ENCODE peak calls at places on chromosome 15, in eight cellular contexts. B is tibial nerve, N is A549, T is nephron progenitor cell, S is BJ, I is HFF-Myc, L is cardiac fibroblast, R is heart right ventricle. M is an unnamed sample.

GRCh38 chr15:40243126-40243810 is 4.4 kb downstream of the PAK6 start:
- DNase-seq in R (no peak), L (no peak), S (no peak), T (no peak), B (no peak), N (no peak), I (no peak), M (no peak)

GRCh38 chr15:77507151-77507847 is 86.6 kb downstream of the HMG20A start:
- DNase-seq in S (no peak), L (peak; percentile 81), I (no peak), R (peak; percentile 73), N (no peak), T (no peak), B (peak; percentile 45), M (peak; percentile 87)

GRCh38 chr15:101070502-101071273 is 151.5 kb downstream of the LRRK1 start:
- DNase-seq in I (peak; percentile 45), L (peak; percentile 92), S (peak; percentile 69), N (no peak), T (no peak), R (no peak), B (no peak), M (peak; percentile 33)

GRCh38 chr15:25175033-25175788 is 220.4 kb downstream of the SNRPN start:
- DNase-seq in S (no peak), B (no peak), T (no peak), R (no peak), N (no peak), I (no peak), L (no peak), M (no peak)

GRCh38 chr15:57527382-57528091 is 64.2 kb upstream of the MYZAP start:
- DNase-seq in I (peak; percentile 64), N (peak; percentile 89), T (peak; percentile 49), R (peak; percentile 58), B (peak; percentile 32), S (no peak), L (peak; percentile 96), M (peak; percentile 51)

GRCh38 chr15:69595009-69595825 is 142.6 kb downstream of the RPLP1 start:
- DNase-seq in L (no peak), B (peak; percentile 49), N (peak; percentile 56), I (no peak), S (no peak), T (peak; percentile 64), R (peak; percentile 78), M (peak; percentile 43)

GRCh38 chr15:98955331-98955730 is 52.3 kb downstream of the PGPEP1L start:
- DNase-seq in B (peak; percentile 49), S (no peak), T (no peak), N (no peak), I (no peak), R (peak; percentile 60), L (no peak), M (no peak)

GRCh38 chr15:66936115-66936863 is 129.1 kb upstream of the SMAD3 start:
- DNase-seq in T (no peak), R (peak; percentile 48), N (no peak), S (peak; percentile 35), B (no peak), I (peak; percentile 81), L (peak; percentile 35), M (no peak)

GRCh38 chr15:70252056-70252935 is 154.6 kb upstream of the TLE3 start:
- DNase-seq in I (no peak), S (no peak), T (no peak), R (no peak), L (no peak), B (no peak), N (no peak), M (no peak)

GRCh38 chr15:35206060-35206675 is 121.1 kb upstream of the NANOGP8 start:
- DNase-seq in B (no peak), R (no peak), L (peak; percentile 57), S (no peak), N (peak; percentile 55), T (no peak), I (peak; percentile 21), M (no peak)
- TF ChIP-seq CTCF in B (no peak), R (no peak), L (peak; percentile 63), S (peak; percentile 41), N (peak; percentile 38), T (peak; percentile 43), I (peak; percentile 67), M (no peak)

DNA sequence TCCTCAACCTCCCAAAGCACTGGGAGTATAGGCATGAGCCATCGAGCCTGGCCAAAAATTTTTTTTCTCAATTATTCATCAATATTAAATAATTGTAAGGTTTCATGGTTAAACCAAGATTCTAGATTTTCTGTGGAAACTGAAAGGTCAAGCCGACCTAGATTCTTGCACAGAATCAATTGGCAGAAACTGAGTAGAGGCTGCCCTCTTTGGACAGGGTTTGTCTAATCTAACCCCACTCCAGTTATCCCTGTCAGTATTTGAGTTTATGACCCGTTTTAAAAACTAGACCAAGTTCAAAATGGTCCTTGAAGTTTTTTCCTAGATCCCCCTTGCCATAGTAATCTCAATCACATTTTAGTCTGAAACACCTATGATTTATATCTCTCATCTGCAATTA is 8.6 kb upstream of the ADAM10 start:
- DNase-seq in N (peak; percentile 47), B (no peak), T (no peak), I (no peak), L (peak; percentile 60), S (no peak), R (no peak), M (peak; percentile 33)
- TF ChIP-seq CTCF in N (peak; percentile 53), B (peak; percentile 26), T (no peak), I (peak; percentile 7), L (peak; percentile 23), S (peak; percentile 38), R (peak; percentile 21), M (no peak)

DNA sequence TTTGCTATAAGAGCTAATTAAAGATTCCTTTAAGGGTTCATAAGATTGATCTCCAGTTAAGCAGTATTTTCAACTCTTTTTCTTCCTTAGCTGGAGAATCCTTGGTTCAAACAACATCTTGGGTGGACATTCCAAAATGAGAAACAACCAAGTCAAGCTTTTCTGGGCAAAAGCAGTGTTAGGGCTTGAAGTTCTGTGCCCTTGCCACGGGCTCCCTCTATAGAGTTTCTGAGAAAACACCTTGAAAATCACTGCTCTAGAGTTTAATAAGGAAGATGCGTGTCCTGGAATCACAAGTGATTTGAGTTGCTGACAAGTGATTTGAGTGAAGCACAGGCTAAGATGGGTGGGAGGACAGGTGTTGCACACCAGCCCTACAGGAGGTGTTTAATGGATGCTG is 128.9 kb downstream of the SLCO3A1 start:
- DNase-seq in L (no peak), T (no peak), N (peak; percentile 17), I (no peak), S (no peak), R (no peak), B (no peak), M (no peak)
- TF ChIP-seq CTCF in L (no peak), T (no peak), N (peak; percentile 49), I (no peak), S (peak; percentile 34), R (no peak), B (no peak), M (no peak)

DNA sequence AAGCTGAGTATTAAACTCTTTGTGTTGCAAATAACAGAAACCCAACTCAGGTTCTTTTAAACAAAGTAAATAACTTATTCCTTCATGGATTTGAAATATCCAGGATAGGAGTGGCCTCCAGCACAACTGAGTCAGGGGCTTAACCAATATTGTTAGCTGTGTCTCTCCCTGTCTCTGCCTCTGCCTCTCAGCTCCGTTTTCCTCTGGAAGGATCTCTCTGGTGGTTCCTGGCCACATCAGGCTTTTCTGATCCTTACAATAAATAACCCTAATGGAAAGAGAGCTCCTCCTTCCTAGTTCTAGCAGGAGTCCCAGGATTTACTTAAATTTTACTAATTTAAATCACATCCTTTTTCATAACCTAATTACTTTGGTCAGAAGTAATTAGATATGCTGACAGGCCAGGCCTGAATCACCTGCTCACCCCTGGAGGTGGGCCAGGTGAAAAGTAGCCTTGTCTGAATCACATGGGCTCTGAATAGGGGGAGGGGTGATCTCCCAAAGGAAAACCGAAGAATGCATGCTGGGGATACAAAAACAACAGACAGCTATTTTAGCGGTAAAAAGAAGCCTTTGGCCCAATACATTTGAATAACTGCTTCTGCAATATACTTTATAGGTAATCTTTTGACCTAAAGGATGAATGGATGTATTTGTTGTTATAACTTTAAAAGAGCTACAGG is 75.4 kb downstream of the REC114 start:
- DNase-seq in B (no peak), N (no peak), S (no peak), I (no peak), L (no peak), T (no peak), R (peak; percentile 11), M (no peak)
- TF ChIP-seq CTCF in B (no peak), N (no peak), S (no peak), I (no peak), L (no peak), T (no peak), R (no peak), M (no peak)

DNA sequence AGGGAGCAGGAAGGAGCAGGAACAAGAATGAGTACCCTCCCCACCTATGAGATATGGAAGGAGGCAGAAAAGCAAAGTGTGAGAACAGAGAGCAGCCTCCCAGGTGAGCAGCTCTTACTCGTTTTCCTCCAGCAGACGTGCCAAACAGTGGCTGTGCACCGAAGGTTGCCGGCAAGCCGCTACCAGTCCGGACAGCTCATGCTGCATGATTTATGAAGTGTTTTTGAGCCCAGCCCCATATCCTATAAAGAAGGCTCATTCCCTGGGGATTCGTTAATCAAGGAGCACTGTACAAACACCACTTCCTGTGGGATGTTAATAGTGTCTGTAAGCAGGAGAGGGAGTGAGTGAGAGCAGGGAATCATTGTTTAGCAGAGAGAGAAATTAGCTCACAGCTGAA is 118.3 kb upstream of the FOXB1 start:
- DNase-seq in B (no peak), T (peak; percentile 67), S (no peak), L (peak; percentile 31), N (no peak), R (no peak), I (peak; percentile 7), M (no peak)
- TF ChIP-seq CTCF in B (no peak), T (no peak), S (no peak), L (no peak), N (no peak), R (no peak), I (no peak), M (no peak)

GRCh38 chr15:81133782-81134461 is at the start of gene CFAP161:
- DNase-seq in I (no peak), B (peak; percentile 43), R (peak; percentile 73), T (peak; percentile 96), S (no peak), N (peak; percentile 40), L (peak; percentile 66), M (no peak)
- TF ChIP-seq CTCF in I (no peak), B (no peak), R (no peak), T (no peak), S (no peak), N (no peak), L (no peak), M (no peak)

DNA sequence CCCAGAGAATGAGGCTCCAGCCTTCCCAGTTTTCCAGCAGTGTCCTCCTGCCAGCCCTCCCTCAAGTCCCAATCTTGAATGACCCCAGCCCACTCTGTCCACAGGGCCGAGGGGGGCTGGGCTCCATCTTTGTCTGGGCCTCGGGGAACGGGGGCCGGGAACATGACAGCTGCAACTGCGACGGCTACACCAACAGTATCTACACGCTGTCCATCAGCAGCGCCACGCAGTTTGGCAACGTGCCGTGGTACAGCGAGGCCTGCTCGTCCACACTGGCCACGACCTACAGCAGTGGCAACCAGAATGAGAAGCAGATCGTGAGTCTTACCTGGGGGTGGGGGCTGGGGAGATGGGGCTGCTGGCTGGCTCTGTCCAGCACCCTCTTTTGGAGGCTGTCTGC is 5.6 kb upstream of the FES start:
- DNase-seq in I (no peak), B (no peak), L (no peak), S (no peak), R (no peak), N (no peak), T (no peak), M (no peak)
- TF ChIP-seq CTCF in I (no peak), B (no peak), L (no peak), S (no peak), R (no peak), N (no peak), T (no peak), M (no peak)